ENCODE peak calls at places on chromosomes 13 and 19, in five cellular contexts. R is CD4-positive, CD25-positive, alpha-beta regulatory T cell; D is IMR-90; V is fibroblast of mammary gland; N is brain microvascular endothelial cell. T is an unnamed sample.

GRCh38 chr13:50410921-50411712 is 395.9 kb downstream of the KCNRG start:
- DNase-seq in V (peak), N (peak), R (no peak), D (peak), T (peak)

GRCh38 chr13:40187324-40187795 is 479.1 kb downstream of the FOXO1 start:
- DNase-seq in R (peak), V (no peak), N (no peak), D (no peak), T (no peak)

GRCh38 chr19:29680447-29680846 is 15.2 kb downstream of the PLEKHF1 start:
- DNase-seq in N (no peak), V (no peak), R (peak), D (no peak), T (no peak)

GRCh38 chr13:48456546-48456945 is 43.6 kb upstream of the LPAR6 start:
- DNase-seq in V (no peak), R (no peak), D (no peak), N (no peak), T (no peak)

GRCh38 chr19:51005248-51005647 is 3.8 kb upstream of the KLK8 start:
- DNase-seq in N (no peak), D (no peak), R (no peak), V (no peak), T (no peak)

GRCh38 chr13:93621051-93621450 is 394.4 kb downstream of the GPC6 start:
- DNase-seq in R (no peak), N (no peak), V (peak), D (no peak), T (no peak)

GRCh38 chr19:49512970-49513745 is 697 bp downstream of the FCGRT start:
- DNase-seq in N (no peak), D (no peak), R (no peak), V (no peak), T (no peak)

GRCh38 chr19:58372311-58373133 is 8.3 kb downstream of the ZNF837 start:
- DNase-seq in V (no peak), N (no peak), D (no peak), R (no peak), T (no peak)

GRCh38 chr13:110250258-110250891 is 56.6 kb downstream of the COL4A1 start:
- DNase-seq in V (peak), N (peak), D (peak), R (no peak), T (peak)

GRCh38 chr19:21691656-21692055 is 75.7 kb downstream of the ZNF100 start:
- DNase-seq in D (no peak), V (no peak), R (no peak), N (no peak), T (no peak)

DNA sequence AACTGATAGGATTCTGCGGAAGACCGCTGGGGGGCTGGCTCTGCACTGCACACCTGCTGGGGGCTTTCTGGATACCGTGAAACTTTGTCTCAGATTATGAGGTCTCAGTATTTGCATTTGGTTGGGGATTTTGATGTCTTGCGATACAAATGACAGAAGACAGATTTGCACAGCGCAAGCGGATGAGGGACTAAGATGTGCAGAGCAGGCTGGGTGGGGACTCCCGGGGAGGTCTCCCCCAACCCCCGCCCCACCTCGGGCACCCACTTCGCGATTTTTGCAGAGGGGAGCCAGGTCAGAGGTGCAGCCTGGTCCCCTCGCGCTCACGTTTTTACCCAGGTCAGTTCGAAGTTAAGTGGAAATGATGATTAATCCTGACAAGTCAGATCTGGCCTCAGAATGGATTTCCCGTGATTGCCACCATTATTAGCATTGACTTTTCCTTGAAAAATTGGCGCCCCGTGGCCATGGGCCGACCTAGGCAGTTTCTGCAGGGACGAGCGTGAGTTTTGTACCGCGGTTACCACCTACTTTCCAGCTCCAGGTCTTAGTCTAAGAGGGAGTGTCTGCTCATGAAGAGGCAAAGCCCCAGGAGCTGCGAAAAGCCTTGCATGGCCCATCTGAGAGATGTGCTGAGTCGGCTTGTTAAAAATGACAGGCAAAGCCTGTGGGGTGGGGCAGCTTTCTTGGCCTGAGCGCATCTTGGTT is 1.3 kb upstream of the GJB2 start:
- DNase-seq in D (no peak), V (no peak), R (no peak), N (no peak), T (no peak)
- H3K4me3 ChIP-seq in D (no peak), V (no peak), R (no peak), N (no peak), T (no peak)

GRCh38 chr19:20423381-20424207 is 142.0 kb downstream of the ZNF737 start:
- DNase-seq in V (peak), R (no peak), D (peak), N (peak), T (peak)

GRCh38 chr19:20422616-20423205 is 142.9 kb downstream of the ZNF737 start:
- DNase-seq in D (no peak), R (no peak), V (peak), N (no peak), T (peak)

DNA sequence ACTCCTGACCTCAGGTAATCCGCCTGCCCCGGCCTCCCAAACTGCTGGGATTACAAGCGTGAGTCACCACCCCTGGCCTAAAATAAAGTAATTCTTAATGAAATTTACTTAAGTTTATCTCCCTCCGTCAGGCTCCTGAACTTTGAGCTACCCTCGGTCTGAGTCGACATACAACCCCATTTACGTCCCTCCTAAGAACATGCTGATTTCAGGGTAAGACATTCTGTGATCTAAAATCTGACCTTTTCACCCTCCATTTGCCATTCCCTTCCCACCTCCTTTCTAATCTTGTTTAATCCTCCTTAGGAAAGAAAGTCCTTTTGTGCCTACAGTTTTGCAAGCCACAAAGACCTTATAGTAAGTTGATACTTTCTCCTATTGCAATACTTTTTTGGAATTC is 143.4 kb downstream of the ZNF737 start:
- DNase-seq in D (no peak), V (no peak), R (no peak), N (no peak), T (no peak)
- H3K4me3 ChIP-seq in D (no peak), V (no peak), R (no peak), N (no peak), T (peak)

DNA sequence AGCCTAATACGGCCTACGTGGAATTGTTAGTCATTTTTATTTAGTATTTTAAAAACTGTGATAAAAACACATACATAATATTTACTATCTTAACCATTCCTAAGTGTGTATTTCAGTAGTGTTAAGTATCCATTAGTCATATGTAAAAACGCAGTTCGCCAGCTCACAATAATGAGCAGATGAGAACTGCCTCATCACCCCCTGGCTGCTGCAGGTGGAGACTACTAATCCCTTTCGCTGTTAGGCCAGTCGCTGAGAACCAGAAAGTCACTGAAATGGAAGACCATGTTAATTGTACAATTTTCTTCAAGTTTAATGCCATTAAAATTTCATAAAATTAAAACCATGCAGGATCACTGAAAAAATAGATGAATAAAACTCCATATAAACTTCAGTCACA is 1.6 kb downstream of the ESD start:
- DNase-seq in D (no peak), V (peak), N (no peak), R (no peak), T (no peak)
- H3K4me3 ChIP-seq in D (no peak), V (no peak), N (no peak), R (no peak), T (no peak)

GRCh38 chr19:4830332-4830731 is 1.2 kb downstream of the TICAM1 start:
- DNase-seq in R (no peak), D (no peak), V (no peak), N (no peak), T (no peak)
- H3K4me3 ChIP-seq in R (peak), D (peak), V (peak), N (peak), T (peak)

GRCh38 chr13:78608254-78608704 is 4.9 kb upstream of the POU4F1 start:
- DNase-seq in R (no peak), V (no peak), D (no peak), N (no peak), T (no peak)
- H3K4me3 ChIP-seq in R (peak), V (no peak), D (no peak), N (peak), T (peak)

GRCh38 chr19:16156904-16157303 is 13.4 kb downstream of the HSH2D start:
- DNase-seq in D (no peak), V (no peak), R (no peak), N (no peak), T (no peak)

GRCh38 chr19:16154557-16154956 is 11.1 kb downstream of the HSH2D start:
- DNase-seq in V (no peak), N (no peak), D (no peak), R (no peak), T (no peak)

GRCh38 chr19:16153582-16154336 is 10.3 kb downstream of the HSH2D start:
- DNase-seq in N (no peak), D (no peak), V (no peak), R (no peak), T (no peak)

GRCh38 chr19:16157601-16158000 is 14.1 kb downstream of the HSH2D start:
- DNase-seq in D (no peak), V (no peak), R (no peak), N (no peak), T (no peak)

GRCh38 chr19:16155128-16155527 is 11.6 kb downstream of the HSH2D start:
- DNase-seq in D (no peak), V (no peak), N (no peak), R (no peak), T (no peak)
- H3K4me3 ChIP-seq in D (no peak), V (no peak), N (no peak), R (no peak), T (no peak)

GRCh38 chr19:56670961-56671612 is 470 bp downstream of the ZNF835 start:
- DNase-seq in N (no peak), R (no peak), V (no peak), D (no peak), T (no peak)

GRCh38 chr19:56670401-56670960 is 1.1 kb downstream of the ZNF835 start:
- DNase-seq in N (no peak), R (no peak), V (no peak), D (no peak), T (no peak)

GRCh38 chr19:56668676-56669075 is 2.9 kb downstream of the ZNF835 start:
- DNase-seq in V (no peak), R (no peak), D (no peak), N (no peak), T (no peak)

GRCh38 chr19:56667311-56667870 is 4.2 kb downstream of the ZNF835 start:
- DNase-seq in R (no peak), D (no peak), N (no peak), V (no peak), T (no peak)

DNA sequence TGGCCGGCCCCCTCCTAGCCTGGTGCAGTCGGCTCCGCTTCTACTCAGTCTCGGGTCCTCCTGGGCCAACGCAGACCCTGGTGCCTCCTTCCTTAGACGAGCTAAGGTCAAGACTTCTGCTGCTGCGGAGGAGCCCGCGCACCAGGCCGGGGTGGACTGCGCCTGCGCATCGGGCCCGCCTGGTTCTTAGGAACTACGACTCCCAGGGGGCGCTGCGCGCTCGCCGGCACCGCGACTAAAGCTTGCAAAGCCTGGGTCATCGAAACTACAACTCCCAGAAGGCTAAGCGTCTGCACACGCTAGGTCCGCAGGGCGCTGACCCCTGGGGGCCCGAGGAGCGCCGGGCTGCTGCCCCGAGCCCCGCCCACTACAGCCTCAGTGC is at the start of gene ZNF835:
- DNase-seq in R (peak), V (peak), D (no peak), N (peak), T (peak)
- H3K4me3 ChIP-seq in R (peak), V (peak), D (no peak), N (no peak), T (peak)

GRCh38 chr13:100675660-100676129 is 1.1 kb upstream of the TMTC4 start:
- DNase-seq in V (no peak), R (no peak), N (no peak), D (no peak), T (no peak)
- H3K4me3 ChIP-seq in V (peak), R (peak), N (peak), D (peak), T (peak)

T was measured in cardiac fibroblast.